ENCODE peak calls at places on chromosomes 16 and 17, in ten cellular contexts. One of them, this sample, is unnamed.

GRCh38 chr17:79843475-79843916 is 4.3 kb upstream of the CBX4 start:
- DNase-seq in HCT116: no peak
- DNase-seq in AG04449: no peak
- DNase-seq in RWPE1: no peak
- DNase-seq in GM13977: peak; percentile 56
- DNase-seq in transverse colon: peak; percentile 41
- DNase-seq in heart left ventricle: peak; percentile 37
- DNase-seq in RWPE2: no peak
- DNase-seq in CD14-positive monocyte: no peak
- DNase-seq in GM13976: no peak
- DNase-seq in this sample: no peak

GRCh38 chr16:77807-78443 is at the start of gene MPG:
- DNase-seq in RWPE2: no peak
- DNase-seq in GM13977: peak; percentile 100
- DNase-seq in transverse colon: peak; percentile 90
- DNase-seq in CD14-positive monocyte: peak; percentile 74
- DNase-seq in HCT116: no peak
- DNase-seq in AG04449: no peak
- DNase-seq in RWPE1: peak; percentile 93
- DNase-seq in GM13976: peak; percentile 99
- DNase-seq in heart left ventricle: peak; percentile 93
- DNase-seq in this sample: peak; percentile 91

GRCh38 chr17:3913531-3914318 is 2.5 kb downstream of the P2RX1 start:
- DNase-seq in heart left ventricle: peak; percentile 83
- DNase-seq in AG04449: no peak
- DNase-seq in RWPE2: no peak
- DNase-seq in transverse colon: peak; percentile 88
- DNase-seq in RWPE1: peak; percentile 70
- DNase-seq in CD14-positive monocyte: peak; percentile 92
- DNase-seq in GM13977: peak; percentile 90
- DNase-seq in GM13976: peak; percentile 92
- DNase-seq in HCT116: peak; percentile 54
- DNase-seq in this sample: peak; percentile 89

GRCh38 chr17:67421869-67422273 is 44.8 kb downstream of the PITPNC1 start:
- DNase-seq in RWPE2: peak; percentile 76
- DNase-seq in GM13977: peak; percentile 55
- DNase-seq in RWPE1: peak; percentile 93
- DNase-seq in heart left ventricle: no peak
- DNase-seq in HCT116: peak; percentile 100
- DNase-seq in AG04449: peak; percentile 42
- DNase-seq in CD14-positive monocyte: peak; percentile 73
- DNase-seq in transverse colon: peak; percentile 43
- DNase-seq in GM13976: peak; percentile 43
- DNase-seq in this sample: no peak

GRCh38 chr17:55144518-55144917 is 120.2 kb upstream of the HLF start:
- DNase-seq in RWPE2: no peak
- DNase-seq in heart left ventricle: no peak
- DNase-seq in HCT116: no peak
- DNase-seq in AG04449: no peak
- DNase-seq in GM13977: no peak
- DNase-seq in GM13976: no peak
- DNase-seq in RWPE1: no peak
- DNase-seq in transverse colon: no peak
- DNase-seq in CD14-positive monocyte: no peak
- DNase-seq in this sample: no peak

GRCh38 chr16:25493136-25493811 is 198.5 kb upstream of the HS3ST4 start:
- DNase-seq in RWPE1: no peak
- DNase-seq in GM13977: no peak
- DNase-seq in AG04449: no peak
- DNase-seq in heart left ventricle: no peak
- DNase-seq in HCT116: no peak
- DNase-seq in CD14-positive monocyte: no peak
- DNase-seq in GM13976: no peak
- DNase-seq in RWPE2: no peak
- DNase-seq in transverse colon: no peak
- DNase-seq in this sample: no peak

GRCh38 chr17:40350410-40351184 is 13.9 kb downstream of the GJD3 start:
- DNase-seq in CD14-positive monocyte: peak; percentile 44
- DNase-seq in GM13976: no peak
- DNase-seq in GM13977: no peak
- DNase-seq in RWPE2: no peak
- DNase-seq in HCT116: no peak
- DNase-seq in transverse colon: no peak
- DNase-seq in AG04449: no peak
- DNase-seq in heart left ventricle: no peak
- DNase-seq in RWPE1: no peak
- DNase-seq in this sample: no peak

GRCh38 chr17:5921919-5922318 is 148.3 kb upstream of the WSCD1 start:
- DNase-seq in HCT116: peak; percentile 21
- DNase-seq in RWPE2: no peak
- DNase-seq in RWPE1: peak; percentile 47
- DNase-seq in heart left ventricle: no peak
- DNase-seq in CD14-positive monocyte: no peak
- DNase-seq in transverse colon: no peak
- DNase-seq in GM13976: no peak
- DNase-seq in AG04449: no peak
- DNase-seq in GM13977: no peak
- DNase-seq in this sample: no peak

GRCh38 chr17:48814504-48814903 is 2.5 kb downstream of the TTLL6 start:
- DNase-seq in AG04449: no peak
- DNase-seq in GM13976: peak; percentile 82
- DNase-seq in transverse colon: peak; percentile 73
- DNase-seq in GM13977: peak; percentile 82
- DNase-seq in heart left ventricle: peak; percentile 46
- DNase-seq in RWPE1: peak; percentile 80
- DNase-seq in CD14-positive monocyte: peak; percentile 58
- DNase-seq in RWPE2: no peak
- DNase-seq in HCT116: peak; percentile 60
- DNase-seq in this sample: no peak

GRCh38 chr16:56389554-56389953 is 35.8 kb downstream of the AMFR start:
- DNase-seq in HCT116: no peak
- DNase-seq in transverse colon: no peak
- DNase-seq in RWPE1: peak; percentile 25
- DNase-seq in heart left ventricle: no peak
- DNase-seq in GM13976: no peak
- DNase-seq in CD14-positive monocyte: no peak
- DNase-seq in AG04449: peak; percentile 97
- DNase-seq in GM13977: no peak
- DNase-seq in RWPE2: no peak
- DNase-seq in this sample: no peak

GRCh38 chr17:18925187-18925586 is 26.8 kb upstream of the SLC5A10 start:
- DNase-seq in transverse colon: no peak
- DNase-seq in HCT116: no peak
- DNase-seq in heart left ventricle: no peak
- DNase-seq in GM13977: no peak
- DNase-seq in GM13976: peak; percentile 33
- DNase-seq in CD14-positive monocyte: no peak
- DNase-seq in AG04449: no peak
- DNase-seq in RWPE2: no peak
- DNase-seq in RWPE1: no peak
- DNase-seq in this sample: no peak

GRCh38 chr16:72554935-72555334 is 383.0 kb upstream of the PMFBP1 start:
- DNase-seq in CD14-positive monocyte: no peak
- DNase-seq in GM13977: no peak
- DNase-seq in AG04449: no peak
- DNase-seq in heart left ventricle: no peak
- DNase-seq in RWPE2: no peak
- DNase-seq in GM13976: no peak
- DNase-seq in HCT116: peak; percentile 4
- DNase-seq in transverse colon: no peak
- DNase-seq in RWPE1: no peak
- DNase-seq in this sample: no peak

GRCh38 chr17:80919331-80920284 is 72.0 kb upstream of the CHMP6 start:
- DNase-seq in CD14-positive monocyte: peak; percentile 30
- DNase-seq in GM13977: no peak
- DNase-seq in HCT116: no peak
- DNase-seq in heart left ventricle: no peak
- DNase-seq in RWPE2: peak; percentile 54
- DNase-seq in transverse colon: no peak
- DNase-seq in GM13976: no peak
- DNase-seq in AG04449: no peak
- DNase-seq in RWPE1: no peak
- DNase-seq in this sample: no peak

GRCh38 chr16:70250748-70251650 is 741 bp downstream of the EXOSC6 start:
- DNase-seq in CD14-positive monocyte: no peak
- DNase-seq in RWPE1: peak; percentile 45
- DNase-seq in AG04449: no peak
- DNase-seq in RWPE2: no peak
- DNase-seq in HCT116: no peak
- DNase-seq in GM13977: peak; percentile 81
- DNase-seq in transverse colon: peak; percentile 51
- DNase-seq in heart left ventricle: peak; percentile 22
- DNase-seq in GM13976: peak; percentile 76
- DNase-seq in this sample: peak; percentile 73

GRCh38 chr16:70694088-70694487 is 8.2 kb upstream of the MTSS2 start:
- DNase-seq in heart left ventricle: no peak
- DNase-seq in AG04449: no peak
- DNase-seq in GM13976: no peak
- DNase-seq in RWPE2: peak; percentile 94
- DNase-seq in transverse colon: peak; percentile 41
- DNase-seq in HCT116: no peak
- DNase-seq in CD14-positive monocyte: no peak
- DNase-seq in RWPE1: peak; percentile 94
- DNase-seq in GM13977: no peak
- DNase-seq in this sample: no peak

GRCh38 chr16:67284699-67285646 is 5.6 kb downstream of the PLEKHG4 start:
- DNase-seq in AG04449: no peak
- DNase-seq in CD14-positive monocyte: no peak
- DNase-seq in HCT116: no peak
- DNase-seq in RWPE1: no peak
- DNase-seq in transverse colon: peak; percentile 49
- DNase-seq in heart left ventricle: peak; percentile 34
- DNase-seq in GM13977: no peak
- DNase-seq in RWPE2: peak; percentile 66
- DNase-seq in GM13976: no peak
- DNase-seq in this sample: peak; percentile 61

GRCh38 chr17:77829871-77830799 is 128.4 kb upstream of the TNRC6C start:
- DNase-seq in GM13976: no peak
- DNase-seq in CD14-positive monocyte: peak; percentile 43
- DNase-seq in AG04449: no peak
- DNase-seq in transverse colon: no peak
- DNase-seq in GM13977: no peak
- DNase-seq in HCT116: no peak
- DNase-seq in RWPE1: peak; percentile 51
- DNase-seq in heart left ventricle: peak; percentile 80
- DNase-seq in RWPE2: peak; percentile 38
- DNase-seq in this sample: no peak

GRCh38 chr17:30336369-30337171 is 2.7 kb upstream of the TMIGD1 start:
- DNase-seq in GM13977: peak; percentile 30
- DNase-seq in RWPE2: no peak
- DNase-seq in RWPE1: peak; percentile 30
- DNase-seq in transverse colon: peak; percentile 74
- DNase-seq in CD14-positive monocyte: no peak
- DNase-seq in AG04449: no peak
- DNase-seq in HCT116: peak; percentile 79
- DNase-seq in heart left ventricle: no peak
- DNase-seq in GM13976: peak; percentile 41
- DNase-seq in this sample: peak; percentile 72
- TF ChIP-seq CTCF in GM13977: peak; percentile 51
- TF ChIP-seq CTCF in RWPE2: peak; percentile 74
- TF ChIP-seq CTCF in RWPE1: peak; percentile 59
- TF ChIP-seq CTCF in transverse colon: peak; percentile 63
- TF ChIP-seq CTCF in CD14-positive monocyte: peak; percentile 97
- TF ChIP-seq CTCF in AG04449: peak; percentile 7
- TF ChIP-seq CTCF in HCT116: peak; percentile 98
- TF ChIP-seq CTCF in heart left ventricle: peak; percentile 13
- TF ChIP-seq CTCF in GM13976: peak; percentile 59
- TF ChIP-seq CTCF in this sample: peak; percentile 30

GRCh38 chr17:10325036-10325435 is 47.8 kb downstream of the MYH13 start:
- DNase-seq in RWPE2: no peak
- DNase-seq in RWPE1: no peak
- DNase-seq in transverse colon: no peak
- DNase-seq in heart left ventricle: no peak
- DNase-seq in CD14-positive monocyte: no peak
- DNase-seq in HCT116: no peak
- DNase-seq in GM13977: no peak
- DNase-seq in AG04449: no peak
- DNase-seq in GM13976: no peak
- DNase-seq in this sample: no peak
- TF ChIP-seq CTCF in RWPE2: no peak
- TF ChIP-seq CTCF in RWPE1: no peak
- TF ChIP-seq CTCF in transverse colon: no peak
- TF ChIP-seq CTCF in heart left ventricle: no peak
- TF ChIP-seq CTCF in CD14-positive monocyte: no peak
- TF ChIP-seq CTCF in HCT116: no peak
- TF ChIP-seq CTCF in GM13977: no peak
- TF ChIP-seq CTCF in AG04449: no peak
- TF ChIP-seq CTCF in GM13976: no peak
- TF ChIP-seq CTCF in this sample: no peak

DNA sequence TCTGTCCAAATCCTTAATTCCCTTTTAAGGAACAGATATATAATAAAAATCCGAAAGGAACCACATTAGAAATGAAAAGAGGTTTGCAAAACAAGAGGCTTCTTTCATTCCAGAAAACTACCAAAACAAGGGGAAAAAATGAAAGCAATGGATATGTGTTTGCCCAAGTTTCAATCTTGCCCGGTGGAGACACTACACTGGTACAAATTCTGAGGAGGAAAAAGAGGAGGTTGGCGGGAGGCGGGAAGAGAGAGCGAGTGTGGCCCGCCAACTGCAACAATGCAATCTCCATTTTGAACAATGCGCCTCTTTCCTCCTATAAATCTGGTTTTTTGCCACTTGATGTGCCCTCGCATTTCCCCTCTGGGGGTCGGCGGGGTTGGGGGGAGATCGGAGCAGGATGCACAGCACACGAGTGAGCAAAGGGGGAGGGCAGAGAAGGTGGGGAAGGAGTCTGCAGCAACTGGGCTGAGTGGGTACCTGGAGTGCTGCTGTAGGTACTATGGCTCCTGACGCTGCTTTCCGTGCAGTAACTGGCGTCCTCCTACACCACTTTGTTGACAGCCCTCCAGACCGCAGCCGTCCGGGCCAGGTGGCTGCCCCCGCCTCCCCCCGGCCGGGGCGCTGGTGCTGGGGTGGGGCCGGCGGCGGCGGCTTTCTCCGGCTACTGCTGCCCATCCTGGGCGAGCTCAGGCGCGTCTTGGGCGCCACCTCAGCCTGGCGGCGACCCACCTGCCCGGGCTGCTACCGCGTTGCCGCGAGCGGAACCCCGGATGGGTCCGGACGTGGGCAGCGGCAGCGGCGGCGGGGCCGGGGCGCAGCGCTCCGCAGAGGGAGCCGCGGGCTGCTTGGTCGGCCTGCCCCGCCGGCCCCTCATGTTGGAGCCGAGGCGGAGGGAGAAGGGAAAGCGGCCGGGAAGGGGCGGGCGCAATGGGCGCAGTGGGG is 93.8 kb upstream of the PLEKHM1 start:
- DNase-seq in RWPE1: peak; percentile 69
- DNase-seq in RWPE2: peak; percentile 86
- DNase-seq in AG04449: no peak
- DNase-seq in transverse colon: peak; percentile 85
- DNase-seq in heart left ventricle: peak; percentile 51
- DNase-seq in GM13977: peak; percentile 88
- DNase-seq in CD14-positive monocyte: peak; percentile 60
- DNase-seq in GM13976: peak; percentile 82
- DNase-seq in HCT116: peak; percentile 39
- DNase-seq in this sample: peak; percentile 83
- TF ChIP-seq CTCF in RWPE1: no peak
- TF ChIP-seq CTCF in RWPE2: peak; percentile 36
- TF ChIP-seq CTCF in AG04449: no peak
- TF ChIP-seq CTCF in transverse colon: no peak
- TF ChIP-seq CTCF in heart left ventricle: no peak
- TF ChIP-seq CTCF in GM13977: no peak
- TF ChIP-seq CTCF in CD14-positive monocyte: no peak
- TF ChIP-seq CTCF in GM13976: no peak
- TF ChIP-seq CTCF in HCT116: no peak
- TF ChIP-seq CTCF in this sample: no peak

GRCh38 chr17:58270476-58271290 is 10.1 kb downstream of the MPO start:
- DNase-seq in heart left ventricle: no peak
- DNase-seq in RWPE1: no peak
- DNase-seq in GM13976: no peak
- DNase-seq in AG04449: no peak
- DNase-seq in GM13977: no peak
- DNase-seq in RWPE2: no peak
- DNase-seq in CD14-positive monocyte: no peak
- DNase-seq in transverse colon: no peak
- DNase-seq in HCT116: peak; percentile 43
- DNase-seq in this sample: no peak
- TF ChIP-seq CTCF in heart left ventricle: no peak
- TF ChIP-seq CTCF in RWPE1: no peak
- TF ChIP-seq CTCF in GM13976: no peak
- TF ChIP-seq CTCF in AG04449: no peak
- TF ChIP-seq CTCF in GM13977: no peak
- TF ChIP-seq CTCF in RWPE2: no peak
- TF ChIP-seq CTCF in CD14-positive monocyte: no peak
- TF ChIP-seq CTCF in transverse colon: peak; percentile 16
- TF ChIP-seq CTCF in HCT116: no peak
- TF ChIP-seq CTCF in this sample: no peak